ENCODE peak calls at places on chromosome 20, in five cellular contexts. O, T, C, N and W are unnamed samples.

GRCh38 chr20:41509801-41510200 is 108.4 kb downstream of the CHD6 start:
- DNase-seq in O (no peak), T (no peak), C (no peak), N (no peak), W (no peak)

GRCh38 chr20:57652865-57653545 is 32.8 kb upstream of the ZBP1 start:
- DNase-seq in O (no peak), T (peak), C (no peak), N (no peak), W (no peak)

GRCh38 chr20:39518649-39519048 is 556.5 kb downstream of the DHX35 start:
- DNase-seq in O (no peak), T (no peak), C (no peak), N (no peak), W (no peak)

GRCh38 chr20:2470051-2470431 is 548 bp downstream of the SNRPB start:
- DNase-seq in O (peak), T (no peak), C (peak), N (peak), W (peak)

GRCh38 chr20:42701948-42702347 is 487.8 kb downstream of the PTPRT start:
- DNase-seq in O (no peak), T (no peak), C (no peak), N (no peak), W (no peak)

GRCh38 chr20:34069341-34070078 is 42.5 kb downstream of the EIF2S2 start:
- DNase-seq in O (peak), T (peak), C (peak), N (peak), W (peak)

GRCh38 chr20:36384022-36384619 is 78.0 kb downstream of the DLGAP4 start:
- DNase-seq in O (no peak), T (no peak), C (no peak), N (no peak), W (no peak)

GRCh38 chr20:62517901-62518610 is 42.3 kb upstream of the GATA5 start:
- DNase-seq in O (no peak), T (no peak), C (no peak), N (no peak), W (no peak)

GRCh38 chr20:53794529-53795115 is 201.0 kb upstream of the ZNF217 start:
- DNase-seq in O (no peak), T (no peak), C (no peak), N (no peak), W (no peak)

GRCh38 chr20:4815618-4816017 is 93.9 kb downstream of the PRND start:
- DNase-seq in O (no peak), T (no peak), C (no peak), N (no peak), W (no peak)

GRCh38 chr20:17538517-17539170 is 7.5 kb upstream of the BFSP1 start:
- DNase-seq in O (no peak), T (no peak), C (no peak), N (no peak), W (no peak)

GRCh38 chr20:18638768-18639167 is 50.9 kb downstream of the DTD1 start:
- DNase-seq in O (no peak), T (no peak), C (no peak), N (no peak), W (no peak)

GRCh38 chr20:37973059-37973910 is 60.0 kb downstream of the TTI1 start:
- DNase-seq in O (no peak), T (no peak), C (no peak), N (no peak), W (no peak)

GRCh38 chr20:59776059-59776603 is 157.3 kb downstream of the SYCP2 start:
- DNase-seq in O (no peak), T (no peak), C (no peak), N (no peak), W (no peak)

GRCh38 chr20:46563848-46564197 is 13.4 kb upstream of the OCSTAMP start:
- DNase-seq in O (no peak), T (no peak), C (no peak), N (no peak), W (no peak)

GRCh38 chr20:31760457-31761240 is 21.6 kb downstream of the TPX2 start:
- DNase-seq in O (no peak), T (no peak), C (no peak), N (no peak), W (no peak)

GRCh38 chr20:22312744-22313346 is 271.5 kb downstream of the FOXA2 start:
- DNase-seq in O (no peak), T (peak), C (peak), N (peak), W (no peak)

GRCh38 chr20:64115171-64115911 is 8.0 kb upstream of the NPBWR2 start:
- DNase-seq in O (no peak), T (no peak), C (no peak), N (peak), W (no peak)

GRCh38 chr20:25237610-25238318 is 10.1 kb upstream of the PYGB start:
- DNase-seq in O (no peak), T (no peak), C (no peak), N (no peak), W (no peak)

GRCh38 chr20:63939061-63939935 is 16.9 kb downstream of the UCKL1 start:
- DNase-seq in O (peak), T (no peak), C (no peak), N (no peak), W (no peak)

GRCh38 chr20:6921717-6922386 is 154.4 kb downstream of the BMP2 start:
- DNase-seq in O (no peak), T (no peak), C (no peak), N (no peak), W (no peak)

GRCh38 chr20:51014797-51015722 is 7.8 kb downstream of the KCNG1 start:
- DNase-seq in O (no peak), T (no peak), C (peak), N (peak), W (peak)

GRCh38 chr20:40706977-40707582 is 18.0 kb upstream of the MAFB start:
- DNase-seq in O (no peak), T (no peak), C (no peak), N (no peak), W (no peak)

GRCh38 chr20:21134883-21135493 is 9.1 kb downstream of the KIZ start:
- DNase-seq in O (no peak), T (no peak), C (peak), N (no peak), W (no peak)

GRCh38 chr20:50855498-50856474 is 60.9 kb downstream of the BCAS4 start:
- DNase-seq in O (no peak), T (no peak), C (no peak), N (no peak), W (no peak)

GRCh38 chr20:48180637-48181036 is 395.4 kb upstream of the SULF2 start:
- DNase-seq in O (no peak), T (no peak), C (no peak), N (peak), W (no peak)

GRCh38 chr20:53597085-53597482 is 3.4 kb upstream of the ZNF217 start:
- DNase-seq in O (no peak), T (no peak), C (no peak), N (no peak), W (no peak)